ENCODE peak calls at places on chromosomes 16 and 17, in eight cellular contexts. R is GM12878, T is HepG2, Q is upper lobe of left lung, B is spleen, O is sigmoid colon, N is stomach, G is prostate gland. A is an unnamed sample.

GRCh38 chr16:70646260-70647241 is at the start of gene IL34:
- DNase-seq in T (no peak), G (no peak), Q (peak; percentile 76), O (peak; percentile 77), R (no peak), B (peak; percentile 79), N (no peak), A (no peak)

GRCh38 chr17:9018731-9019130 is 2.6 kb upstream of the NTN1 start:
- DNase-seq in O (peak; percentile 34), T (no peak), Q (no peak), R (no peak), G (no peak), N (no peak), B (no peak), A (no peak)

GRCh38 chr16:85619089-85619850 is 6.1 kb downstream of the GSE1 start:
- DNase-seq in Q (no peak), T (no peak), O (no peak), R (no peak), B (no peak), N (no peak), G (no peak), A (no peak)

GRCh38 chr17:56973520-56973919 is 4.4 kb upstream of the SCPEP1 start:
- DNase-seq in T (no peak), Q (no peak), G (peak; percentile 61), R (no peak), O (no peak), B (no peak), N (no peak), A (no peak)

GRCh38 chr17:74089869-74090464 is 113.5 kb upstream of the RPL38 start:
- DNase-seq in N (peak; percentile 52), T (peak; percentile 68), R (peak; percentile 11), G (peak; percentile 27), O (no peak), B (no peak), Q (no peak), A (no peak)

GRCh38 chr17:4116516-4116915 is 26.3 kb downstream of the ZZEF1 start:
- DNase-seq in G (no peak), N (no peak), T (no peak), O (no peak), R (no peak), Q (no peak), B (no peak), A (no peak)

GRCh38 chr16:4591706-4592470 is 22.8 kb downstream of the UBALD1 start:
- DNase-seq in R (no peak), B (no peak), Q (peak; percentile 74), G (no peak), N (no peak), T (no peak), O (no peak), A (no peak)

GRCh38 chr16:70576431-70577255 is 53.0 kb downstream of the SF3B3 start:
- DNase-seq in O (no peak), G (no peak), R (peak; percentile 62), Q (no peak), B (no peak), T (peak; percentile 28), N (no peak), A (no peak)

GRCh38 chr16:84755004-84755672 is 55.3 kb downstream of the USP10 start:
- DNase-seq in Q (no peak), B (no peak), N (no peak), G (no peak), R (no peak), O (no peak), T (no peak), A (no peak)

GRCh38 chr17:63698381-63698885 is 1.5 kb downstream of the LIMD2 start:
- DNase-seq in R (no peak), Q (peak; percentile 82), G (no peak), T (no peak), B (peak; percentile 86), O (no peak), N (peak; percentile 30), A (no peak)

GRCh38 chr17:48059125-48059668 is 11.0 kb downstream of the NFE2L1 start:
- DNase-seq in T (no peak), B (peak; percentile 59), O (peak; percentile 20), G (no peak), R (no peak), N (no peak), Q (peak; percentile 71), A (no peak)

GRCh38 chr16:4736546-4736945 is 2.2 kb downstream of the DNAAF8 start:
- DNase-seq in B (no peak), Q (no peak), G (no peak), N (no peak), O (no peak), R (no peak), T (no peak), A (no peak)

GRCh38 chr16:82093901-82094300 is 58.8 kb downstream of the HSD17B2 start:
- DNase-seq in G (no peak), Q (no peak), O (no peak), B (no peak), N (no peak), T (no peak), R (no peak), A (peak; percentile 11)

GRCh38 chr17:55426851-55427586 is 5.4 kb upstream of the MMD start:
- DNase-seq in R (no peak), N (no peak), B (no peak), Q (no peak), T (no peak), G (no peak), O (no peak), A (no peak)

GRCh38 chr16:81780350-81780749 is 1.3 kb downstream of the PLCG2 start:
- DNase-seq in G (no peak), Q (no peak), O (no peak), N (no peak), R (no peak), T (no peak), B (no peak), A (no peak)

GRCh38 chr16:3461120-3461519 is 17.6 kb downstream of the NAA60 start:
- DNase-seq in B (no peak), Q (no peak), G (no peak), N (no peak), R (no peak), T (no peak), O (no peak), A (no peak)

GRCh38 chr17:42345396-42346078 is 42.7 kb downstream of the STAT3 start:
- DNase-seq in T (no peak), R (no peak), G (no peak), Q (no peak), B (no peak), O (no peak), N (no peak), A (no peak)

GRCh38 chr16:12507366-12507765 is 296.3 kb downstream of the CPPED1 start:
- DNase-seq in Q (no peak), N (no peak), B (no peak), O (no peak), R (no peak), T (no peak), G (no peak), A (no peak)

GRCh38 chr16:15765880-15766279 is 90.9 kb downstream of the MYH11 start:
- DNase-seq in T (peak; percentile 73), G (peak; percentile 28), N (no peak), O (no peak), R (peak; percentile 74), Q (no peak), B (no peak), A (no peak)

GRCh38 chr16:55469821-55470532 is 9.0 kb upstream of the MMP2 start:
- DNase-seq in G (no peak), R (no peak), Q (no peak), T (no peak), N (no peak), O (no peak), B (no peak), A (no peak)

GRCh38 chr17:46795379-46795952 is 23.0 kb downstream of the WNT3 start:
- DNase-seq in Q (no peak), G (no peak), T (peak; percentile 54), R (no peak), B (no peak), O (no peak), N (no peak), A (no peak)

GRCh38 chr16:56547120-56547948 is 17.5 kb upstream of the MT4 start:
- DNase-seq in Q (peak; percentile 8), R (no peak), N (no peak), G (peak; percentile 24), T (no peak), B (no peak), O (peak; percentile 70), A (peak; percentile 91)

GRCh38 chr16:50744911-50745310 is 3.0 kb downstream of the CYLD start:
- DNase-seq in O (no peak), Q (no peak), T (no peak), N (no peak), B (no peak), R (no peak), G (no peak), A (no peak)

GRCh38 chr17:35930211-35931065 is at the start of gene RDM1:
- DNase-seq in R (peak; percentile 53), G (peak; percentile 7), T (no peak), B (peak; percentile 87), O (no peak), Q (peak; percentile 90), N (peak; percentile 56), A (no peak)
- TF ChIP-seq POLR2AphosphoS5 in R (no peak), G (peak; percentile 50), T (no peak), B (peak; percentile 64), O (no peak), Q (no peak), N (no peak), A (no peak)

DNA sequence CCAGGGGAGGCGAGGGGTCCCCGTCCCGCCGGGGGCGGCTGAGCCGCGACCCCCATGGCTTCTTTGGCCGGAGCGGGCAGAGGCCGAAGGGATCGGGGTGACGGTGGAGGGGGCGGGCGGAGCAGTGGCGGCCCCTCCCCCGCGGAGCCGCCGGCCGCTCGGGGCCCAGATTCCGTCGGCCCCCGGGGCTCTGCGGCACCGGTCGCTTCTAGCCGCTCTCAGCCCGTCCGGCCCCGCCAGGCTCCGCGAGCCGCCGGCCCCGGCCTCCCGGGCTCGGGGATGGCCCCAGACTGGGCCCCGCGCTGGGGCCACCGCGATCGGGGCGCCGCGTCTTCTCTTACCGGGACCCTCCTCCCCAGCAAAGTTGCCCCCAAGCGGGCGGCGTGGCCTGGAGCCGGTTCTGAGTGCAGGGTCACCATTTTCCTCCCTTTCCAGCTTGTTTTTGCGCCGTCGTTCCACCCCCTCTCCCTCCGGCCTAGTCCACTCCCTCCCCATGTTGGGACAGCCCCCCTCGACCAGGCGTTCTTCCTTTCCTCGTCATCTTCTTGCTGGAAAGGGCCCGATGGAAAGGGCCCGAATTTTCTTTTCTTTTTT is 768 bp downstream of the NFAT5 start:
- DNase-seq in O (peak; percentile 86), B (peak; percentile 90), T (peak; percentile 40), N (peak; percentile 45), R (no peak), Q (peak; percentile 91), G (peak; percentile 55), A (no peak)
- TF ChIP-seq POLR2A in O (no peak), B (no peak), T (no peak), N (no peak), R (no peak), Q (no peak), G (no peak), A (no peak)

GRCh38 chr16:88975511-88976061 is 1.4 kb downstream of the CBFA2T3 start:
- DNase-seq in Q (peak; percentile 76), R (no peak), G (no peak), O (no peak), N (no peak), B (peak; percentile 85), T (no peak), A (no peak)
- H3K4me3 ChIP-seq in Q (no peak overlapping the region), R (peak overlapping the region; percentile 93), G (no peak overlapping the region), O (peak overlapping the region; percentile 19), N (peak overlapping the region; percentile 39), B (peak overlapping the region; percentile 65), T (no peak overlapping the region), A (no peak overlapping the region)

GRCh38 chr17:49523706-49524472 is 28.8 kb downstream of the NGFR start:
- DNase-seq in T (no peak), B (peak; percentile 67), N (peak; percentile 79), G (peak; percentile 89), R (no peak), O (no peak), Q (no peak), A (no peak)
- TF ChIP-seq POLR2AphosphoS5 in T (no peak), B (no peak), N (no peak), G (peak; percentile 92), R (no peak), O (no peak), Q (no peak), A (peak; percentile 23)